ENCODE peak calls at places on chromosomes 11 and 22, in ten cellular contexts. One of them, this sample, is unnamed.

GRCh38 chr11:96015911-96016565 is 92.1 kb upstream of the MTMR2 start:
- DNase-seq in sciatic nerve: no peak
- DNase-seq in pancreas: no peak
- DNase-seq in CD4-positive, CD25-positive, alpha-beta regulatory T cell: peak; percentile 51
- DNase-seq in effector CD4-positive, alpha-beta T cell: peak; percentile 30
- DNase-seq in T follicular helper cell: peak; percentile 21
- DNase-seq in activated CD4-positive, alpha-beta T cell treated with anti-CD3 and anti-CD28 coated beads for 24 hours: no peak
- DNase-seq in stimulated activated CD4-positive, alpha-beta T cell treated with anti-CD3 and anti-CD28 coated beads, Interleukin-1b, Interleukin-23, amount 100 ng/mL, for 24 hours: no peak
- DNase-seq in mammary epithelial cell: no peak
- DNase-seq in COLO829: no peak
- DNase-seq in this sample: peak; percentile 56

GRCh38 chr11:75716659-75717058 is 979 bp upstream of the MOGAT2 start:
- DNase-seq in sciatic nerve: no peak
- DNase-seq in pancreas: no peak
- DNase-seq in CD4-positive, CD25-positive, alpha-beta regulatory T cell: no peak
- DNase-seq in effector CD4-positive, alpha-beta T cell: no peak
- DNase-seq in T follicular helper cell: no peak
- DNase-seq in activated CD4-positive, alpha-beta T cell treated with anti-CD3 and anti-CD28 coated beads for 24 hours: no peak
- DNase-seq in stimulated activated CD4-positive, alpha-beta T cell treated with anti-CD3 and anti-CD28 coated beads, Interleukin-1b, Interleukin-23, amount 100 ng/mL, for 24 hours: no peak
- DNase-seq in mammary epithelial cell: no peak
- DNase-seq in COLO829: no peak
- DNase-seq in this sample: no peak

GRCh38 chr22:19607198-19608113 is 83.2 kb upstream of the CLDN5 start:
- DNase-seq in sciatic nerve: no peak
- DNase-seq in pancreas: peak; percentile 41
- DNase-seq in CD4-positive, CD25-positive, alpha-beta regulatory T cell: peak; percentile 39
- DNase-seq in effector CD4-positive, alpha-beta T cell: peak; percentile 20
- DNase-seq in T follicular helper cell: peak; percentile 33
- DNase-seq in activated CD4-positive, alpha-beta T cell treated with anti-CD3 and anti-CD28 coated beads for 24 hours: no peak
- DNase-seq in stimulated activated CD4-positive, alpha-beta T cell treated with anti-CD3 and anti-CD28 coated beads, Interleukin-1b, Interleukin-23, amount 100 ng/mL, for 24 hours: peak; percentile 28
- DNase-seq in mammary epithelial cell: peak; percentile 51
- DNase-seq in COLO829: no peak
- DNase-seq in this sample: peak; percentile 50

GRCh38 chr11:133892126-133892525 is 46.8 kb upstream of the SPATA19 start:
- DNase-seq in sciatic nerve: no peak
- DNase-seq in pancreas: no peak
- DNase-seq in CD4-positive, CD25-positive, alpha-beta regulatory T cell: no peak
- DNase-seq in effector CD4-positive, alpha-beta T cell: no peak
- DNase-seq in T follicular helper cell: no peak
- DNase-seq in activated CD4-positive, alpha-beta T cell treated with anti-CD3 and anti-CD28 coated beads for 24 hours: no peak
- DNase-seq in stimulated activated CD4-positive, alpha-beta T cell treated with anti-CD3 and anti-CD28 coated beads, Interleukin-1b, Interleukin-23, amount 100 ng/mL, for 24 hours: no peak
- DNase-seq in mammary epithelial cell: no peak
- DNase-seq in COLO829: no peak
- DNase-seq in this sample: no peak

GRCh38 chr22:48478529-48479265 is 1349.0 kb downstream of the BRD1 start:
- DNase-seq in sciatic nerve: peak; percentile 25
- DNase-seq in pancreas: no peak
- DNase-seq in CD4-positive, CD25-positive, alpha-beta regulatory T cell: no peak
- DNase-seq in effector CD4-positive, alpha-beta T cell: no peak
- DNase-seq in T follicular helper cell: no peak
- DNase-seq in activated CD4-positive, alpha-beta T cell treated with anti-CD3 and anti-CD28 coated beads for 24 hours: no peak
- DNase-seq in stimulated activated CD4-positive, alpha-beta T cell treated with anti-CD3 and anti-CD28 coated beads, Interleukin-1b, Interleukin-23, amount 100 ng/mL, for 24 hours: no peak
- DNase-seq in mammary epithelial cell: no peak
- DNase-seq in COLO829: no peak
- DNase-seq in this sample: no peak

GRCh38 chr22:48099251-48099650 is 1336.8 kb downstream of the TBC1D22A start:
- DNase-seq in sciatic nerve: no peak
- DNase-seq in pancreas: no peak
- DNase-seq in CD4-positive, CD25-positive, alpha-beta regulatory T cell: no peak
- DNase-seq in effector CD4-positive, alpha-beta T cell: no peak
- DNase-seq in T follicular helper cell: no peak
- DNase-seq in activated CD4-positive, alpha-beta T cell treated with anti-CD3 and anti-CD28 coated beads for 24 hours: no peak
- DNase-seq in stimulated activated CD4-positive, alpha-beta T cell treated with anti-CD3 and anti-CD28 coated beads, Interleukin-1b, Interleukin-23, amount 100 ng/mL, for 24 hours: no peak
- DNase-seq in mammary epithelial cell: no peak
- DNase-seq in COLO829: no peak
- DNase-seq in this sample: no peak

GRCh38 chr11:118705796-118706545 is 26.5 kb upstream of the TREH start:
- DNase-seq in sciatic nerve: no peak
- DNase-seq in pancreas: no peak
- DNase-seq in CD4-positive, CD25-positive, alpha-beta regulatory T cell: no peak
- DNase-seq in effector CD4-positive, alpha-beta T cell: no peak
- DNase-seq in T follicular helper cell: no peak
- DNase-seq in activated CD4-positive, alpha-beta T cell treated with anti-CD3 and anti-CD28 coated beads for 24 hours: no peak
- DNase-seq in stimulated activated CD4-positive, alpha-beta T cell treated with anti-CD3 and anti-CD28 coated beads, Interleukin-1b, Interleukin-23, amount 100 ng/mL, for 24 hours: no peak
- DNase-seq in mammary epithelial cell: no peak
- DNase-seq in COLO829: no peak
- DNase-seq in this sample: no peak

GRCh38 chr22:36471341-36471821 is 10.1 kb downstream of the TXN2 start:
- DNase-seq in sciatic nerve: no peak
- DNase-seq in pancreas: no peak
- DNase-seq in CD4-positive, CD25-positive, alpha-beta regulatory T cell: no peak
- DNase-seq in effector CD4-positive, alpha-beta T cell: no peak
- DNase-seq in T follicular helper cell: no peak
- DNase-seq in activated CD4-positive, alpha-beta T cell treated with anti-CD3 and anti-CD28 coated beads for 24 hours: no peak
- DNase-seq in stimulated activated CD4-positive, alpha-beta T cell treated with anti-CD3 and anti-CD28 coated beads, Interleukin-1b, Interleukin-23, amount 100 ng/mL, for 24 hours: no peak
- DNase-seq in mammary epithelial cell: peak; percentile 76
- DNase-seq in COLO829: no peak
- DNase-seq in this sample: no peak

GRCh38 chr22:44639891-44640617 is 62.0 kb upstream of the PRR5 start:
- DNase-seq in sciatic nerve: no peak
- DNase-seq in pancreas: no peak
- DNase-seq in CD4-positive, CD25-positive, alpha-beta regulatory T cell: no peak
- DNase-seq in effector CD4-positive, alpha-beta T cell: no peak
- DNase-seq in T follicular helper cell: no peak
- DNase-seq in activated CD4-positive, alpha-beta T cell treated with anti-CD3 and anti-CD28 coated beads for 24 hours: no peak
- DNase-seq in stimulated activated CD4-positive, alpha-beta T cell treated with anti-CD3 and anti-CD28 coated beads, Interleukin-1b, Interleukin-23, amount 100 ng/mL, for 24 hours: no peak
- DNase-seq in mammary epithelial cell: no peak
- DNase-seq in COLO829: no peak
- DNase-seq in this sample: no peak

GRCh38 chr11:12106101-12106500 is 4.3 kb upstream of the MICAL2 start:
- DNase-seq in sciatic nerve: no peak
- DNase-seq in pancreas: no peak
- DNase-seq in CD4-positive, CD25-positive, alpha-beta regulatory T cell: no peak
- DNase-seq in effector CD4-positive, alpha-beta T cell: no peak
- DNase-seq in T follicular helper cell: no peak
- DNase-seq in activated CD4-positive, alpha-beta T cell treated with anti-CD3 and anti-CD28 coated beads for 24 hours: no peak
- DNase-seq in stimulated activated CD4-positive, alpha-beta T cell treated with anti-CD3 and anti-CD28 coated beads, Interleukin-1b, Interleukin-23, amount 100 ng/mL, for 24 hours: no peak
- DNase-seq in mammary epithelial cell: no peak
- DNase-seq in COLO829: no peak
- DNase-seq in this sample: no peak

GRCh38 chr11:63212742-63213141 is 30.7 kb downstream of the SLC22A25 start:
- DNase-seq in sciatic nerve: no peak
- DNase-seq in pancreas: no peak
- DNase-seq in CD4-positive, CD25-positive, alpha-beta regulatory T cell: peak; percentile 25
- DNase-seq in effector CD4-positive, alpha-beta T cell: no peak
- DNase-seq in T follicular helper cell: no peak
- DNase-seq in activated CD4-positive, alpha-beta T cell treated with anti-CD3 and anti-CD28 coated beads for 24 hours: peak; percentile 3
- DNase-seq in stimulated activated CD4-positive, alpha-beta T cell treated with anti-CD3 and anti-CD28 coated beads, Interleukin-1b, Interleukin-23, amount 100 ng/mL, for 24 hours: no peak
- DNase-seq in mammary epithelial cell: peak; percentile 9
- DNase-seq in COLO829: peak; percentile 28
- DNase-seq in this sample: peak; percentile 29

GRCh38 chr11:35919244-35919643 is 24.6 kb upstream of the LDLRAD3 start:
- DNase-seq in sciatic nerve: no peak
- DNase-seq in pancreas: no peak
- DNase-seq in CD4-positive, CD25-positive, alpha-beta regulatory T cell: no peak
- DNase-seq in effector CD4-positive, alpha-beta T cell: no peak
- DNase-seq in T follicular helper cell: no peak
- DNase-seq in activated CD4-positive, alpha-beta T cell treated with anti-CD3 and anti-CD28 coated beads for 24 hours: no peak
- DNase-seq in stimulated activated CD4-positive, alpha-beta T cell treated with anti-CD3 and anti-CD28 coated beads, Interleukin-1b, Interleukin-23, amount 100 ng/mL, for 24 hours: no peak
- DNase-seq in mammary epithelial cell: peak; percentile 77
- DNase-seq in COLO829: peak; percentile 97
- DNase-seq in this sample: peak; percentile 8

This sample was measured in kidney tubule cell.